ENCODE peak calls at places on chromosomes 4 and X, in ten cellular contexts. One of them, this sample, is unnamed.

GRCh38 chrX:53319614-53320542 is 38.5 kb upstream of the IQSEC2 start:
- DNase-seq in HL-60: no peak
- DNase-seq in lower lobe of right lung: no peak
- DNase-seq in keratinocyte: no peak
- DNase-seq in lung: no peak
- DNase-seq in tibial nerve: no peak
- DNase-seq in cardiac muscle cell: no peak
- DNase-seq in caudate nucleus: no peak
- DNase-seq in mammary epithelial cell: no peak
- DNase-seq in fibroblast of lung: no peak
- DNase-seq in this sample: no peak

GRCh38 chr4:56134272-56134671 is 185.5 kb downstream of the CEP135 start:
- DNase-seq in HL-60: peak; percentile 13
- DNase-seq in lower lobe of right lung: no peak
- DNase-seq in keratinocyte: no peak
- DNase-seq in lung: peak; percentile 32
- DNase-seq in tibial nerve: no peak
- DNase-seq in cardiac muscle cell: peak; percentile 99
- DNase-seq in caudate nucleus: no peak
- DNase-seq in mammary epithelial cell: no peak
- DNase-seq in fibroblast of lung: peak; percentile 94
- DNase-seq in this sample: peak; percentile 55

GRCh38 chr4:174324725-174325124 is 41.0 kb downstream of the CEP44 start:
- DNase-seq in HL-60: no peak
- DNase-seq in lower lobe of right lung: no peak
- DNase-seq in keratinocyte: no peak
- DNase-seq in lung: no peak
- DNase-seq in tibial nerve: no peak
- DNase-seq in cardiac muscle cell: peak; percentile 45
- DNase-seq in caudate nucleus: peak; percentile 6
- DNase-seq in mammary epithelial cell: peak; percentile 69
- DNase-seq in fibroblast of lung: peak; percentile 61
- DNase-seq in this sample: no peak

GRCh38 chr4:53816561-53816960 is 225.3 kb upstream of the LNX1 start:
- DNase-seq in HL-60: no peak
- DNase-seq in lower lobe of right lung: no peak
- DNase-seq in keratinocyte: no peak
- DNase-seq in lung: no peak
- DNase-seq in tibial nerve: no peak
- DNase-seq in cardiac muscle cell: no peak
- DNase-seq in caudate nucleus: no peak
- DNase-seq in mammary epithelial cell: no peak
- DNase-seq in fibroblast of lung: no peak
- DNase-seq in this sample: no peak

GRCh38 chr4:47855350-47855749 is 17.5 kb upstream of the CORIN start:
- DNase-seq in HL-60: no peak
- DNase-seq in lower lobe of right lung: no peak
- DNase-seq in keratinocyte: no peak
- DNase-seq in lung: no peak
- DNase-seq in tibial nerve: no peak
- DNase-seq in cardiac muscle cell: no peak
- DNase-seq in caudate nucleus: no peak
- DNase-seq in mammary epithelial cell: no peak
- DNase-seq in fibroblast of lung: peak; percentile 76
- DNase-seq in this sample: no peak

GRCh38 chrX:150602296-150602695 is 33.9 kb downstream of the MTM1 start:
- DNase-seq in HL-60: no peak
- DNase-seq in lower lobe of right lung: no peak
- DNase-seq in keratinocyte: no peak
- DNase-seq in lung: no peak
- DNase-seq in tibial nerve: no peak
- DNase-seq in cardiac muscle cell: no peak
- DNase-seq in caudate nucleus: no peak
- DNase-seq in mammary epithelial cell: no peak
- DNase-seq in fibroblast of lung: no peak
- DNase-seq in this sample: no peak

GRCh38 chrX:110399497-110399896 is 40.8 kb downstream of the RTL9 start:
- DNase-seq in HL-60: no peak
- DNase-seq in lower lobe of right lung: no peak
- DNase-seq in keratinocyte: no peak
- DNase-seq in lung: no peak
- DNase-seq in tibial nerve: no peak
- DNase-seq in cardiac muscle cell: no peak
- DNase-seq in caudate nucleus: no peak
- DNase-seq in mammary epithelial cell: no peak
- DNase-seq in fibroblast of lung: no peak
- DNase-seq in this sample: no peak

GRCh38 chrX:1442724-1443367 is 9.9 kb downstream of the ASMTL start:
- DNase-seq in HL-60: no peak
- DNase-seq in lower lobe of right lung: peak; percentile 34
- DNase-seq in keratinocyte: no peak
- DNase-seq in lung: no peak
- DNase-seq in tibial nerve: no peak
- DNase-seq in cardiac muscle cell: no peak
- DNase-seq in caudate nucleus: no peak
- DNase-seq in mammary epithelial cell: no peak
- DNase-seq in fibroblast of lung: no peak
- DNase-seq in this sample: peak; percentile 36

GRCh38 chr4:69951602-69952001 is 13.9 kb downstream of the CSN2 start:
- DNase-seq in HL-60: no peak
- DNase-seq in lower lobe of right lung: no peak
- DNase-seq in keratinocyte: no peak
- DNase-seq in lung: no peak
- DNase-seq in tibial nerve: no peak
- DNase-seq in cardiac muscle cell: peak; percentile 3
- DNase-seq in caudate nucleus: no peak
- DNase-seq in mammary epithelial cell: no peak
- DNase-seq in fibroblast of lung: peak; percentile 1
- DNase-seq in this sample: no peak

GRCh38 chr4:56958111-56958517 is 19.3 kb downstream of the NOA1 start:
- DNase-seq in HL-60: peak; percentile 96
- DNase-seq in lower lobe of right lung: peak; percentile 69
- DNase-seq in keratinocyte: no peak
- DNase-seq in lung: peak; percentile 74
- DNase-seq in tibial nerve: peak; percentile 87
- DNase-seq in cardiac muscle cell: peak; percentile 99
- DNase-seq in caudate nucleus: peak; percentile 43
- DNase-seq in mammary epithelial cell: peak; percentile 83
- DNase-seq in fibroblast of lung: peak; percentile 97
- DNase-seq in this sample: peak; percentile 92

GRCh38 chr4:159075531-159075932 is 27.3 kb upstream of the RAPGEF2 start:
- DNase-seq in HL-60: no peak
- DNase-seq in lower lobe of right lung: no peak
- DNase-seq in keratinocyte: no peak
- DNase-seq in lung: no peak
- DNase-seq in tibial nerve: no peak
- DNase-seq in cardiac muscle cell: no peak
- DNase-seq in caudate nucleus: no peak
- DNase-seq in mammary epithelial cell: peak; percentile 41
- DNase-seq in fibroblast of lung: peak; percentile 45
- DNase-seq in this sample: no peak

GRCh38 chr4:104469794-104470193 is 24.9 kb downstream of the CXXC4 start:
- DNase-seq in HL-60: no peak
- DNase-seq in lower lobe of right lung: no peak
- DNase-seq in keratinocyte: no peak
- DNase-seq in lung: no peak
- DNase-seq in tibial nerve: no peak
- DNase-seq in cardiac muscle cell: no peak
- DNase-seq in caudate nucleus: no peak
- DNase-seq in mammary epithelial cell: no peak
- DNase-seq in fibroblast of lung: no peak
- DNase-seq in this sample: no peak
- H3K27ac ChIP-seq in HL-60: no peak overlapping the region
- H3K27ac ChIP-seq in lower lobe of right lung: no peak overlapping the region
- H3K27ac ChIP-seq in keratinocyte: no peak overlapping the region
- H3K27ac ChIP-seq in lung: no peak overlapping the region
- H3K27ac ChIP-seq in tibial nerve: no peak overlapping the region
- H3K27ac ChIP-seq in cardiac muscle cell: no peak overlapping the region
- H3K27ac ChIP-seq in caudate nucleus: no peak overlapping the region
- H3K27ac ChIP-seq in mammary epithelial cell: no peak overlapping the region
- H3K27ac ChIP-seq in fibroblast of lung: no peak overlapping the region
- H3K27ac ChIP-seq in this sample: no peak overlapping the region

DNA sequence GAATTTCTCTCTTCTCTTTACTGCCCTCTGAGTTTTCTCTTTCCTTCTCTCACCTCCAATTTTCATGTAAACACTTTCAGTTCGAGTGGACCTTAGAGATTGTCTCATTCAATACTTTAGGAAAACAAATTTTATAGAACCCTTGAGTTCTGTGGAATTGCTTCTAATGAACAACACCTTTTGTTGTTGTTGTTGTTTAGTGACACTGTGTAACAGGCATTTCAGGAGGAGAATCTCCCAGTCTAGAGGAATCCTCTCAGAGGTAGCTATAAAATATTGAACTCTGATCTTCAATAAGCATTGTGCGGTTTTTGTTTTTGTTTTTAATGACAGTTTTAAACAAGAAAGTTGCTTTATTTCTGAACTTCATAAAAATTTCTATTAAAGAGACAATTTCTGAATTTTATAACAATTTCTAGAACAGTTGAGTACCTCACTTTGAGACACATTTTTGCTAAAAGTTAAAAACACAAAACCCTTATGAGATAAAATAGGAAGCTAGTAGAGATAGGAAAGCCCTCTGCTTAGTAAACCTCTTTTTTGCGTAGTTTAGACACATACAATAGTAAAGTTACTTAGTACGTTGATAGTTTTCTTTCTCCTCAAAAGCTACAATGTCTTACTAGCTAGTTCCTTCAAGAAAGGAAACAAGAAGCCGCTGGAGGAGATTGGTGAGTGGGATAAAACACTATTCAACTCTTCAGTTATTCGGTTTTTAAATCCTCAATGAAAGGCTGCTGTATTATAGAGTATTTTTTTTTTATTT is 38.8 kb downstream of the CLCN3 start:
- DNase-seq in HL-60: no peak
- DNase-seq in lower lobe of right lung: no peak
- DNase-seq in keratinocyte: no peak
- DNase-seq in lung: no peak
- DNase-seq in tibial nerve: no peak
- DNase-seq in cardiac muscle cell: no peak
- DNase-seq in caudate nucleus: no peak
- DNase-seq in mammary epithelial cell: peak; percentile 2
- DNase-seq in fibroblast of lung: no peak
- DNase-seq in this sample: no peak
- H3K27ac ChIP-seq in HL-60: peak overlapping the region; percentile 69
- H3K27ac ChIP-seq in lower lobe of right lung: peak overlapping the region; percentile 71
- H3K27ac ChIP-seq in keratinocyte: peak overlapping the region; percentile 98
- H3K27ac ChIP-seq in lung: peak overlapping the region; percentile 80
- H3K27ac ChIP-seq in tibial nerve: peak overlapping the region; percentile 83
- H3K27ac ChIP-seq in cardiac muscle cell: peak overlapping the region; percentile 93
- H3K27ac ChIP-seq in caudate nucleus: no peak overlapping the region
- H3K27ac ChIP-seq in mammary epithelial cell: peak overlapping the region; percentile 99
- H3K27ac ChIP-seq in fibroblast of lung: peak overlapping the region; percentile 96
- H3K27ac ChIP-seq in this sample: no peak overlapping the region

GRCh38 chr4:11633435-11633834 is 204.7 kb upstream of the HS3ST1 start:
- DNase-seq in HL-60: no peak
- DNase-seq in lower lobe of right lung: no peak
- DNase-seq in keratinocyte: no peak
- DNase-seq in lung: no peak
- DNase-seq in tibial nerve: no peak
- DNase-seq in cardiac muscle cell: no peak
- DNase-seq in caudate nucleus: no peak
- DNase-seq in mammary epithelial cell: no peak
- DNase-seq in fibroblast of lung: no peak
- DNase-seq in this sample: no peak
- H3K27ac ChIP-seq in HL-60: no peak overlapping the region
- H3K27ac ChIP-seq in lower lobe of right lung: no peak overlapping the region
- H3K27ac ChIP-seq in keratinocyte: peak overlapping the region; percentile 96
- H3K27ac ChIP-seq in lung: no peak overlapping the region
- H3K27ac ChIP-seq in tibial nerve: no peak overlapping the region
- H3K27ac ChIP-seq in cardiac muscle cell: no peak overlapping the region
- H3K27ac ChIP-seq in caudate nucleus: no peak overlapping the region
- H3K27ac ChIP-seq in mammary epithelial cell: peak overlapping the region; percentile 96
- H3K27ac ChIP-seq in fibroblast of lung: no peak overlapping the region
- H3K27ac ChIP-seq in this sample: no peak overlapping the region

DNA sequence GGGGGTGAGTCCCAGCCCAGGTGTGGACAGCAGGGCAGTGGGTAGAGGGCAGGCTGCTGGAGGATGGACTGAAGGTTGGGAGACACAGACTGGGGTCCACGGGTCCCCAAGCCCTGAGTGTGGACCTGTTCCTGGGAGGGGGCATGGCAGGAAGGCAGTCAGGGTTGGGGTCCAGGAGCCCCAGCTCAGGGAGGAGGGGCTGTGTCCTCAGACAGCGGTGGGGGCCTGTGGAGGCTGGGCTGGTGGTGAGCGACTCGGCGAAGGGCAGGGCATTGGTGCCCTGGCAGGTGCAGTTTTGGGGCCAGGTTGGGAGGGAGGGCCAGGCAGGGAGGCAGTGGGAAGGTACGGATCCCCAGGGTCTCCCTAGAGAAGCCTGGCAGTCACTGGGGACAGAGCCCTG is 34.0 kb downstream of the DOK7 start:
- DNase-seq in HL-60: no peak
- DNase-seq in lower lobe of right lung: no peak
- DNase-seq in keratinocyte: no peak
- DNase-seq in lung: no peak
- DNase-seq in tibial nerve: no peak
- DNase-seq in cardiac muscle cell: no peak
- DNase-seq in caudate nucleus: no peak
- DNase-seq in mammary epithelial cell: no peak
- DNase-seq in fibroblast of lung: no peak
- DNase-seq in this sample: no peak
- H3K27ac ChIP-seq in HL-60: no peak overlapping the region
- H3K27ac ChIP-seq in lower lobe of right lung: no peak overlapping the region
- H3K27ac ChIP-seq in keratinocyte: no peak overlapping the region
- H3K27ac ChIP-seq in lung: no peak overlapping the region
- H3K27ac ChIP-seq in tibial nerve: no peak overlapping the region
- H3K27ac ChIP-seq in cardiac muscle cell: no peak overlapping the region
- H3K27ac ChIP-seq in caudate nucleus: no peak overlapping the region
- H3K27ac ChIP-seq in mammary epithelial cell: no peak overlapping the region
- H3K27ac ChIP-seq in fibroblast of lung: no peak overlapping the region
- H3K27ac ChIP-seq in this sample: no peak overlapping the region

GRCh38 chr4:118337954-118338353 is 14.8 kb downstream of the PRSS12 start:
- DNase-seq in HL-60: no peak
- DNase-seq in lower lobe of right lung: no peak
- DNase-seq in keratinocyte: no peak
- DNase-seq in lung: no peak
- DNase-seq in tibial nerve: no peak
- DNase-seq in cardiac muscle cell: no peak
- DNase-seq in caudate nucleus: no peak
- DNase-seq in mammary epithelial cell: peak; percentile 17
- DNase-seq in fibroblast of lung: no peak
- DNase-seq in this sample: no peak

GRCh38 chr4:118335316-118335715 is 17.5 kb downstream of the PRSS12 start:
- DNase-seq in HL-60: no peak
- DNase-seq in lower lobe of right lung: no peak
- DNase-seq in keratinocyte: no peak
- DNase-seq in lung: no peak
- DNase-seq in tibial nerve: no peak
- DNase-seq in cardiac muscle cell: no peak
- DNase-seq in caudate nucleus: no peak
- DNase-seq in mammary epithelial cell: no peak
- DNase-seq in fibroblast of lung: no peak
- DNase-seq in this sample: no peak

GRCh38 chr4:118338518-118338917 is 14.3 kb downstream of the PRSS12 start:
- DNase-seq in HL-60: no peak
- DNase-seq in lower lobe of right lung: no peak
- DNase-seq in keratinocyte: no peak
- DNase-seq in lung: no peak
- DNase-seq in tibial nerve: no peak
- DNase-seq in cardiac muscle cell: no peak
- DNase-seq in caudate nucleus: no peak
- DNase-seq in mammary epithelial cell: no peak
- DNase-seq in fibroblast of lung: no peak
- DNase-seq in this sample: no peak

GRCh38 chr4:118338981-118339765 is 13.6 kb downstream of the PRSS12 start:
- DNase-seq in HL-60: no peak
- DNase-seq in lower lobe of right lung: no peak
- DNase-seq in keratinocyte: peak; percentile 15
- DNase-seq in lung: no peak
- DNase-seq in tibial nerve: no peak
- DNase-seq in cardiac muscle cell: no peak
- DNase-seq in caudate nucleus: no peak
- DNase-seq in mammary epithelial cell: peak; percentile 79
- DNase-seq in fibroblast of lung: peak; percentile 77
- DNase-seq in this sample: no peak

GRCh38 chr4:118335774-118336173 is 17.0 kb downstream of the PRSS12 start:
- DNase-seq in HL-60: no peak
- DNase-seq in lower lobe of right lung: no peak
- DNase-seq in keratinocyte: no peak
- DNase-seq in lung: no peak
- DNase-seq in tibial nerve: no peak
- DNase-seq in cardiac muscle cell: no peak
- DNase-seq in caudate nucleus: no peak
- DNase-seq in mammary epithelial cell: no peak
- DNase-seq in fibroblast of lung: no peak
- DNase-seq in this sample: no peak
- H3K27ac ChIP-seq in HL-60: no peak overlapping the region
- H3K27ac ChIP-seq in lower lobe of right lung: no peak overlapping the region
- H3K27ac ChIP-seq in keratinocyte: no peak overlapping the region
- H3K27ac ChIP-seq in lung: no peak overlapping the region
- H3K27ac ChIP-seq in tibial nerve: no peak overlapping the region
- H3K27ac ChIP-seq in cardiac muscle cell: no peak overlapping the region
- H3K27ac ChIP-seq in caudate nucleus: no peak overlapping the region
- H3K27ac ChIP-seq in mammary epithelial cell: no peak overlapping the region
- H3K27ac ChIP-seq in fibroblast of lung: peak overlapping the region; percentile 66
- H3K27ac ChIP-seq in this sample: no peak overlapping the region

This sample was measured in aorta.